ENCODE peak calls at places on chromosome 18, in nine cellular contexts. One of them, this sample, is unnamed.

GRCh38 chr18:8536226-8536625 is 73.0 kb upstream of the RAB12 start:
- DNase-seq in ovary: no peak
- DNase-seq in endothelial cell of umbilical vein: no peak
- DNase-seq in HCT116: no peak
- DNase-seq in H1: peak; percentile 45
- DNase-seq in body of pancreas: no peak
- DNase-seq in prostate gland: no peak
- DNase-seq in IMR-90: no peak
- DNase-seq in HepG2: no peak
- DNase-seq in this sample: no peak

GRCh38 chr18:47928466-47928865 is 2.0 kb downstream of the SMAD2 start:
- DNase-seq in IMR-90: peak; percentile 28
- DNase-seq in prostate gland: no peak
- DNase-seq in endothelial cell of umbilical vein: peak; percentile 55
- DNase-seq in body of pancreas: no peak
- DNase-seq in ovary: no peak
- DNase-seq in HepG2: no peak
- DNase-seq in H1: no peak
- DNase-seq in HCT116: no peak
- DNase-seq in this sample: no peak

GRCh38 chr18:44079602-44080001 is 601.1 kb upstream of the SETBP1 start:
- DNase-seq in IMR-90: peak; percentile 70
- DNase-seq in HepG2: peak; percentile 4
- DNase-seq in endothelial cell of umbilical vein: peak; percentile 57
- DNase-seq in HCT116: no peak
- DNase-seq in H1: no peak
- DNase-seq in ovary: no peak
- DNase-seq in body of pancreas: no peak
- DNase-seq in prostate gland: no peak
- DNase-seq in this sample: no peak

GRCh38 chr18:46222710-46223360 is 118.7 kb downstream of the HAUS1 start:
- DNase-seq in HCT116: no peak
- DNase-seq in H1: no peak
- DNase-seq in ovary: no peak
- DNase-seq in IMR-90: no peak
- DNase-seq in HepG2: no peak
- DNase-seq in body of pancreas: no peak
- DNase-seq in endothelial cell of umbilical vein: no peak
- DNase-seq in prostate gland: no peak
- DNase-seq in this sample: no peak

GRCh38 chr18:54192415-54192814 is 32.1 kb downstream of the MBD2 start:
- DNase-seq in IMR-90: no peak
- DNase-seq in HCT116: no peak
- DNase-seq in ovary: no peak
- DNase-seq in H1: no peak
- DNase-seq in prostate gland: no peak
- DNase-seq in endothelial cell of umbilical vein: no peak
- DNase-seq in HepG2: no peak
- DNase-seq in body of pancreas: no peak
- DNase-seq in this sample: no peak

GRCh38 chr18:46068763-46069162 is 3.3 kb downstream of the PSTPIP2 start:
- DNase-seq in IMR-90: no peak
- DNase-seq in ovary: no peak
- DNase-seq in body of pancreas: no peak
- DNase-seq in HepG2: no peak
- DNase-seq in H1: peak; percentile 16
- DNase-seq in prostate gland: peak; percentile 58
- DNase-seq in HCT116: no peak
- DNase-seq in endothelial cell of umbilical vein: no peak
- DNase-seq in this sample: no peak

GRCh38 chr18:48036641-48037421 is 106.4 kb upstream of the SMAD2 start:
- DNase-seq in IMR-90: no peak
- DNase-seq in HepG2: no peak
- DNase-seq in H1: no peak
- DNase-seq in HCT116: no peak
- DNase-seq in prostate gland: no peak
- DNase-seq in body of pancreas: no peak
- DNase-seq in ovary: no peak
- DNase-seq in endothelial cell of umbilical vein: no peak
- DNase-seq in this sample: peak; percentile 87

GRCh38 chr18:22681912-22682311 is 251.2 kb upstream of the RBBP8 start:
- DNase-seq in body of pancreas: no peak
- DNase-seq in IMR-90: peak; percentile 28
- DNase-seq in prostate gland: no peak
- DNase-seq in HepG2: no peak
- DNase-seq in endothelial cell of umbilical vein: no peak
- DNase-seq in ovary: no peak
- DNase-seq in H1: no peak
- DNase-seq in HCT116: no peak
- DNase-seq in this sample: peak; percentile 3

GRCh38 chr18:26103579-26103978 is 13.2 kb upstream of the SS18 start:
- DNase-seq in body of pancreas: peak; percentile 58
- DNase-seq in IMR-90: no peak
- DNase-seq in H1: peak; percentile 84
- DNase-seq in endothelial cell of umbilical vein: no peak
- DNase-seq in HepG2: peak; percentile 4
- DNase-seq in prostate gland: no peak
- DNase-seq in ovary: no peak
- DNase-seq in HCT116: peak; percentile 43
- DNase-seq in this sample: peak; percentile 47

GRCh38 chr18:29123706-29124530 is 947.0 kb upstream of the CDH2 start:
- DNase-seq in HepG2: no peak
- DNase-seq in prostate gland: no peak
- DNase-seq in IMR-90: no peak
- DNase-seq in HCT116: no peak
- DNase-seq in ovary: no peak
- DNase-seq in body of pancreas: no peak
- DNase-seq in endothelial cell of umbilical vein: peak; percentile 50
- DNase-seq in H1: no peak
- DNase-seq in this sample: no peak

GRCh38 chr18:40974448-40974847 is 980.6 kb upstream of the PIK3C3 start:
- DNase-seq in HCT116: no peak
- DNase-seq in IMR-90: no peak
- DNase-seq in H1: no peak
- DNase-seq in body of pancreas: no peak
- DNase-seq in ovary: no peak
- DNase-seq in prostate gland: no peak
- DNase-seq in HepG2: no peak
- DNase-seq in endothelial cell of umbilical vein: no peak
- DNase-seq in this sample: no peak

GRCh38 chr18:41456791-41457190 is 498.2 kb upstream of the PIK3C3 start:
- DNase-seq in ovary: no peak
- DNase-seq in IMR-90: no peak
- DNase-seq in HepG2: no peak
- DNase-seq in endothelial cell of umbilical vein: no peak
- DNase-seq in body of pancreas: no peak
- DNase-seq in HCT116: no peak
- DNase-seq in H1: no peak
- DNase-seq in prostate gland: no peak
- DNase-seq in this sample: no peak

GRCh38 chr18:49999128-49999527 is 185.8 kb upstream of the ACAA2 start:
- DNase-seq in IMR-90: no peak
- DNase-seq in H1: no peak
- DNase-seq in ovary: no peak
- DNase-seq in HepG2: no peak
- DNase-seq in endothelial cell of umbilical vein: no peak
- DNase-seq in body of pancreas: no peak
- DNase-seq in HCT116: no peak
- DNase-seq in prostate gland: no peak
- DNase-seq in this sample: no peak

GRCh38 chr18:34976899-34977786 is 64.1 kb upstream of the MAPRE2 start:
- DNase-seq in body of pancreas: peak; percentile 89
- DNase-seq in IMR-90: peak; percentile 19
- DNase-seq in endothelial cell of umbilical vein: peak; percentile 55
- DNase-seq in HepG2: peak; percentile 70
- DNase-seq in HCT116: no peak
- DNase-seq in prostate gland: peak; percentile 56
- DNase-seq in H1: peak; percentile 89
- DNase-seq in ovary: peak; percentile 58
- DNase-seq in this sample: peak; percentile 89

GRCh38 chr18:34978533-34978893 is 62.7 kb upstream of the MAPRE2 start:
- DNase-seq in body of pancreas: no peak
- DNase-seq in IMR-90: no peak
- DNase-seq in HepG2: no peak
- DNase-seq in H1: no peak
- DNase-seq in endothelial cell of umbilical vein: no peak
- DNase-seq in ovary: no peak
- DNase-seq in HCT116: no peak
- DNase-seq in prostate gland: no peak
- DNase-seq in this sample: no peak

GRCh38 chr18:34976534-34976898 is 64.7 kb upstream of the MAPRE2 start:
- DNase-seq in HepG2: no peak
- DNase-seq in IMR-90: no peak
- DNase-seq in endothelial cell of umbilical vein: no peak
- DNase-seq in ovary: peak; percentile 14
- DNase-seq in body of pancreas: no peak
- DNase-seq in HCT116: no peak
- DNase-seq in prostate gland: no peak
- DNase-seq in H1: no peak
- DNase-seq in this sample: no peak

GRCh38 chr18:34978953-34979608 is 62.1 kb upstream of the MAPRE2 start:
- DNase-seq in IMR-90: peak; percentile 95
- DNase-seq in ovary: peak; percentile 35
- DNase-seq in prostate gland: peak; percentile 70
- DNase-seq in HepG2: peak; percentile 97
- DNase-seq in body of pancreas: peak; percentile 91
- DNase-seq in HCT116: peak; percentile 97
- DNase-seq in endothelial cell of umbilical vein: peak; percentile 99
- DNase-seq in H1: no peak
- DNase-seq in this sample: peak; percentile 71

GRCh38 chr18:34977787-34978532 is 63.3 kb upstream of the MAPRE2 start:
- DNase-seq in HCT116: no peak
- DNase-seq in ovary: peak; percentile 26
- DNase-seq in H1: peak; percentile 77
- DNase-seq in HepG2: no peak
- DNase-seq in endothelial cell of umbilical vein: peak; percentile 34
- DNase-seq in body of pancreas: peak; percentile 54
- DNase-seq in prostate gland: no peak
- DNase-seq in IMR-90: peak; percentile 6
- DNase-seq in this sample: peak; percentile 30
- H3K27me3 ChIP-seq in HCT116: no peaks in the 10 kb centered on the region
- H3K27me3 ChIP-seq in ovary: no peaks in the 10 kb centered on the region
- H3K27me3 ChIP-seq in H1: peaks cover 33% of the 10 kb centered on the region
- H3K27me3 ChIP-seq in HepG2: no peaks in the 10 kb centered on the region
- H3K27me3 ChIP-seq in endothelial cell of umbilical vein: peaks cover 18% of the 10 kb centered on the region
- H3K27me3 ChIP-seq in body of pancreas: no peaks in the 10 kb centered on the region
- H3K27me3 ChIP-seq in prostate gland: no peaks in the 10 kb centered on the region
- H3K27me3 ChIP-seq in IMR-90: peaks cover 21% of the 10 kb centered on the region
- H3K27me3 ChIP-seq in this sample: no peaks in the 10 kb centered on the region

GRCh38 chr18:72704202-72704601 is 160.1 kb upstream of the CBLN2 start:
- DNase-seq in H1: no peak
- DNase-seq in IMR-90: no peak
- DNase-seq in HCT116: no peak
- DNase-seq in ovary: no peak
- DNase-seq in prostate gland: no peak
- DNase-seq in endothelial cell of umbilical vein: no peak
- DNase-seq in body of pancreas: no peak
- DNase-seq in HepG2: no peak
- DNase-seq in this sample: no peak

GRCh38 chr18:72697706-72698105 is 153.6 kb upstream of the CBLN2 start:
- DNase-seq in HepG2: no peak
- DNase-seq in body of pancreas: no peak
- DNase-seq in ovary: no peak
- DNase-seq in prostate gland: no peak
- DNase-seq in endothelial cell of umbilical vein: no peak
- DNase-seq in H1: no peak
- DNase-seq in IMR-90: no peak
- DNase-seq in HCT116: no peak
- DNase-seq in this sample: no peak

GRCh38 chr18:72700961-72701710 is 157.0 kb upstream of the CBLN2 start:
- DNase-seq in ovary: no peak
- DNase-seq in prostate gland: no peak
- DNase-seq in HepG2: peak; percentile 9
- DNase-seq in HCT116: no peak
- DNase-seq in IMR-90: peak; percentile 14
- DNase-seq in body of pancreas: no peak
- DNase-seq in H1: no peak
- DNase-seq in endothelial cell of umbilical vein: no peak
- DNase-seq in this sample: no peak
- TF ChIP-seq CTCF in ovary: no peak
- TF ChIP-seq CTCF in prostate gland: peak; percentile 16
- TF ChIP-seq CTCF in HepG2: peak; percentile 31
- TF ChIP-seq CTCF in HCT116: no peak
- TF ChIP-seq CTCF in IMR-90: peak; percentile 48
- TF ChIP-seq CTCF in body of pancreas: peak; percentile 20
- TF ChIP-seq CTCF in H1: peak; percentile 6
- TF ChIP-seq CTCF in endothelial cell of umbilical vein: no peak
- TF ChIP-seq CTCF in this sample: peak; percentile 12

GRCh38 chr18:5452943-5453342 is 90.9 kb downstream of the EPB41L3 start:
- DNase-seq in H1: no peak
- DNase-seq in endothelial cell of umbilical vein: peak; percentile 81
- DNase-seq in HCT116: no peak
- DNase-seq in body of pancreas: no peak
- DNase-seq in ovary: no peak
- DNase-seq in prostate gland: no peak
- DNase-seq in IMR-90: peak; percentile 19
- DNase-seq in HepG2: no peak
- DNase-seq in this sample: no peak

GRCh38 chr18:5455644-5456043 is 88.2 kb downstream of the EPB41L3 start:
- DNase-seq in body of pancreas: no peak
- DNase-seq in prostate gland: no peak
- DNase-seq in endothelial cell of umbilical vein: peak; percentile 92
- DNase-seq in H1: no peak
- DNase-seq in ovary: no peak
- DNase-seq in IMR-90: peak; percentile 96
- DNase-seq in HepG2: no peak
- DNase-seq in HCT116: no peak
- DNase-seq in this sample: no peak

GRCh38 chr18:5449858-5450509 is 93.8 kb downstream of the EPB41L3 start:
- DNase-seq in IMR-90: no peak
- DNase-seq in prostate gland: no peak
- DNase-seq in ovary: no peak
- DNase-seq in body of pancreas: no peak
- DNase-seq in endothelial cell of umbilical vein: no peak
- DNase-seq in HCT116: no peak
- DNase-seq in HepG2: no peak
- DNase-seq in H1: no peak
- DNase-seq in this sample: no peak

GRCh38 chr18:5451130-5451529 is 92.7 kb downstream of the EPB41L3 start:
- DNase-seq in prostate gland: no peak
- DNase-seq in HCT116: no peak
- DNase-seq in HepG2: no peak
- DNase-seq in endothelial cell of umbilical vein: no peak
- DNase-seq in ovary: no peak
- DNase-seq in IMR-90: peak; percentile 53
- DNase-seq in body of pancreas: no peak
- DNase-seq in H1: no peak
- DNase-seq in this sample: no peak

GRCh38 chr18:5451871-5452270 is 91.9 kb downstream of the EPB41L3 start:
- DNase-seq in prostate gland: no peak
- DNase-seq in body of pancreas: no peak
- DNase-seq in ovary: no peak
- DNase-seq in HepG2: no peak
- DNase-seq in IMR-90: no peak
- DNase-seq in endothelial cell of umbilical vein: no peak
- DNase-seq in H1: no peak
- DNase-seq in HCT116: no peak
- DNase-seq in this sample: no peak
- TF ChIP-seq POLR2A in prostate gland: no peak
- TF ChIP-seq POLR2A in body of pancreas: no peak
- TF ChIP-seq POLR2A in ovary: no peak
- TF ChIP-seq POLR2A in HepG2: no peak
- TF ChIP-seq POLR2A in IMR-90: no peak
- TF ChIP-seq POLR2A in endothelial cell of umbilical vein: no peak
- TF ChIP-seq POLR2A in H1: no peak
- TF ChIP-seq POLR2A in HCT116: no peak
- TF ChIP-seq POLR2A in this sample: no peak

GRCh38 chr18:5196253-5197031 is 615 bp downstream of the AKAIN1 start:
- DNase-seq in HepG2: no peak
- DNase-seq in body of pancreas: no peak
- DNase-seq in endothelial cell of umbilical vein: no peak
- DNase-seq in HCT116: no peak
- DNase-seq in H1: peak; percentile 59
- DNase-seq in IMR-90: no peak
- DNase-seq in prostate gland: no peak
- DNase-seq in ovary: no peak
- DNase-seq in this sample: no peak
- H3K27me3 ChIP-seq in HepG2: peaks cover 12% of the 10 kb centered on the region
- H3K27me3 ChIP-seq in body of pancreas: no peaks in the 10 kb centered on the region
- H3K27me3 ChIP-seq in endothelial cell of umbilical vein: peaks cover 14% of the 10 kb centered on the region
- H3K27me3 ChIP-seq in HCT116: no peaks in the 10 kb centered on the region
- H3K27me3 ChIP-seq in H1: peaks cover 36% of the 10 kb centered on the region
- H3K27me3 ChIP-seq in IMR-90: peaks cover 6% of the 10 kb centered on the region
- H3K27me3 ChIP-seq in prostate gland: peaks cover 7% of the 10 kb centered on the region
- H3K27me3 ChIP-seq in ovary: peaks cover 6% of the 10 kb centered on the region
- H3K27me3 ChIP-seq in this sample: peaks cover 10% of the 10 kb centered on the region